ENCODE peak calls at places on chromosomes 12 and 14, in five cellular contexts. I is ovary, G is heart left ventricle, F is keratinocyte, J is hepatocyte. A is an unnamed sample.

GRCh38 chr12:38547586-38547985 is 231.0 kb downstream of the ALG10B start:
- DNase-seq in J (no peak), F (no peak), G (no peak), I (no peak), A (no peak)

GRCh38 chr14:56708704-56709103 is 101.6 kb downstream of the OTX2 start:
- DNase-seq in F (no peak), J (no peak), G (no peak), I (no peak), A (no peak)

GRCh38 chr14:20413785-20414117 is 450 bp upstream of the TEP1 start:
- DNase-seq in J (peak; percentile 43), G (no peak), I (no peak), F (no peak), A (no peak)

GRCh38 chr12:50201987-50202521 is 34.9 kb upstream of the CERS5 start:
- DNase-seq in F (peak; percentile 83), I (no peak), G (no peak), J (peak; percentile 62), A (no peak)

GRCh38 chr14:55914771-55915170 is 203.4 kb upstream of the PELI2 start:
- DNase-seq in J (no peak), I (no peak), F (no peak), G (no peak), A (no peak)

GRCh38 chr12:61490732-61491498 is 769.3 kb upstream of the USP15 start:
- DNase-seq in G (no peak), I (no peak), J (no peak), F (no peak), A (no peak)

GRCh38 chr12:93638095-93638494 is 39.1 kb upstream of the CRADD start:
- DNase-seq in I (no peak), G (no peak), J (no peak), F (no peak), A (no peak)

GRCh38 chr12:124461851-124462623 is 105.4 kb downstream of the NCOR2 start:
- DNase-seq in G (peak; percentile 65), J (no peak), F (peak; percentile 19), I (no peak), A (peak; percentile 42)

GRCh38 chr14:30528778-30529642 is 29.9 kb upstream of the G2E3 start:
- DNase-seq in F (no peak), I (no peak), J (no peak), G (no peak), A (no peak)

GRCh38 chr12:14771651-14772137 is 31.6 kb downstream of the WBP11 start:
- DNase-seq in J (no peak), I (no peak), G (no peak), F (no peak), A (no peak)

GRCh38 chr14:54366726-54367707 is 29.8 kb upstream of the CDKN3 start:
- DNase-seq in J (peak; percentile 80), G (no peak), I (peak; percentile 24), F (no peak), A (no peak)

GRCh38 chr14:100268591-100269207 is 29.8 kb downstream of the YY1 start:
- DNase-seq in J (no peak), I (no peak), F (no peak), G (no peak), A (no peak)

GRCh38 chr14:105863296-105864108 is 337.1 kb downstream of the TMEM121 start:
- DNase-seq in J (no peak), G (no peak), I (peak; percentile 3), F (no peak), A (no peak)

GRCh38 chr12:52207895-52208294 is 16.1 kb upstream of the KRT80 start:
- DNase-seq in I (peak; percentile 5), F (no peak), J (no peak), G (peak; percentile 81), A (peak; percentile 69)

GRCh38 chr14:92677087-92677668 is 71.2 kb downstream of the LGMN start:
- DNase-seq in F (no peak), I (no peak), G (peak; percentile 14), J (no peak), A (no peak)

GRCh38 chr14:74204481-74204880 is 34.8 kb upstream of the VSX2 start:
- DNase-seq in J (no peak), I (no peak), F (no peak), G (no peak), A (no peak)

GRCh38 chr12:22687677-22688076 is 62.7 kb downstream of the ETNK1 start:
- DNase-seq in I (no peak), J (no peak), F (no peak), G (no peak), A (no peak)

GRCh38 chr12:26614217-26614616 is 218.8 kb downstream of the ITPR2 start:
- DNase-seq in F (no peak), I (peak; percentile 23), J (peak; percentile 21), G (no peak), A (peak; percentile 20)

GRCh38 chr12:27436029-27436428 is 10.5 kb upstream of the SMCO2 start:
- DNase-seq in G (no peak), I (no peak), F (no peak), J (no peak), A (no peak)

GRCh38 chr12:110754101-110754793 is 11.6 kb upstream of the PPP1CC start:
- DNase-seq in J (no peak), I (no peak), F (no peak), G (no peak), A (peak; percentile 67)

GRCh38 chr14:22026527-22026926 is 352.9 kb upstream of the OR4E1 start:
- DNase-seq in I (no peak), G (no peak), F (no peak), J (no peak), A (no peak)

GRCh38 chr12:123270380-123271181 is 1.1 kb downstream of the CDK2AP1 start:
- DNase-seq in G (peak; percentile 72), I (peak; percentile 35), J (peak; percentile 39), F (no peak), A (peak; percentile 64)

GRCh38 chr12:124321040-124321481 is 26.2 kb downstream of the RFLNA start:
- DNase-seq in G (peak; percentile 84), I (peak; percentile 49), F (peak; percentile 13), J (peak; percentile 72), A (peak; percentile 89)

GRCh38 chr12:95231190-95231589 is 13.6 kb downstream of the VEZT start:
- DNase-seq in J (peak; percentile 28), G (no peak), I (no peak), F (no peak), A (no peak)

GRCh38 chr12:6996040-6996441 is 22.2 kb downstream of the LPCAT3 start:
- DNase-seq in J (peak; percentile 71), I (no peak), F (no peak), G (no peak), A (no peak)

GRCh38 chr12:85405781-85406522 is 125.9 kb downstream of the ALX1 start:
- DNase-seq in I (no peak), G (no peak), F (no peak), J (no peak), A (no peak)

GRCh38 chr12:12167847-12168246 is 97.1 kb downstream of the BCL2L14 start:
- DNase-seq in J (no peak), F (no peak), G (no peak), I (no peak), A (no peak)

GRCh38 chr12:124786065-124786964 is 77.3 kb downstream of the SCARB1 start:
- DNase-seq in G (peak; percentile 83), I (no peak), J (peak; percentile 80), F (no peak), A (peak; percentile 88)

GRCh38 chr12:123966596-123966995 is 6.0 kb downstream of the CCDC92 start:
- DNase-seq in F (no peak), G (no peak), I (no peak), J (no peak), A (no peak)

GRCh38 chr12:47805417-47805816 is 14.3 kb downstream of the HDAC7 start:
- DNase-seq in G (peak; percentile 31), J (no peak), F (no peak), I (no peak), A (peak; percentile 41)

GRCh38 chr12:92107621-92108131 is 38.0 kb downstream of the BTG1 start:
- DNase-seq in J (no peak), F (no peak), G (no peak), I (no peak), A (no peak)

GRCh38 chr12:105020241-105020962 is 34.3 kb downstream of the NOPCHAP1 start:
- DNase-seq in I (no peak), G (no peak), J (no peak), F (no peak), A (no peak)
- H3K27ac ChIP-seq in I (no peak overlapping the region), G (no peak overlapping the region), J (no peak overlapping the region), F (no peak overlapping the region), A (no peak overlapping the region)

GRCh38 chr14:69040343-69040742 is 61.2 kb upstream of the ACTN1 start:
- DNase-seq in I (no peak), G (no peak), F (no peak), J (no peak), A (no peak)
- H3K4me1 ChIP-seq in I (peaks cover 23% of the 10 kb centered on the region), G (peaks cover 53% of the 10 kb centered on the region), F (peaks cover 23% of the 10 kb centered on the region), J (peaks cover 36% of the 10 kb centered on the region), A (peaks cover 31% of the 10 kb centered on the region)

DNA sequence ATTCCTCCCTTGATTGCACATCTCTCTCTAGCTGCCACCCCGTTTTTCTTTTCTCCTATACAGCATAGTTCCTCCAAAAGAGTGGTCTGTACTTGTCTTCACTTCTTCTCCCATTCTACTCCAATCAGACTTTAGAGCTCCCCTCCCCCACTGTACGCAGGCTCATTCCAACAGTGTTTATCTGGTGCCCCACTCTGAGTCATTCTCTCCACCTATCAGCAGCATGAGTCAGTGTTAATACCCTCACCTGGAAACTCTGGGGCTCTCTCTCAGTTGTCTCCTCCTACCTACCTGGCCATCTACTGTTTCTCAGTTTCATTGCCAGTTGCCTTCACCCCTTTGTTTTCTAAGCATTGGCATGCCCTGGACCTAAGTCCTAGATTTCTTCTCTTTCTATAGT is 175.1 kb upstream of the ARHGAP5 start:
- DNase-seq in I (no peak), G (no peak), F (peak; percentile 54), J (peak; percentile 83), A (no peak)
- H3K4me3 ChIP-seq in I (no peak overlapping the region), G (no peak overlapping the region), F (no peak overlapping the region), J (no peak overlapping the region), A (no peak overlapping the region)

GRCh38 chr12:117060927-117061300 is 38.3 kb downstream of the TESC start:
- DNase-seq in J (no peak), F (no peak), I (no peak), G (no peak), A (peak; percentile 21)

GRCh38 chr12:117059156-117059555 is 40.1 kb downstream of the TESC start:
- DNase-seq in I (peak; percentile 41), F (no peak), J (no peak), G (no peak), A (peak; percentile 41)

GRCh38 chr12:117061555-117062079 is 37.6 kb downstream of the TESC start:
- DNase-seq in J (no peak), F (no peak), I (no peak), G (no peak), A (no peak)

GRCh38 chr12:117058442-117059072 is 40.7 kb downstream of the TESC start:
- DNase-seq in G (no peak), J (no peak), F (no peak), I (no peak), A (no peak)

DNA sequence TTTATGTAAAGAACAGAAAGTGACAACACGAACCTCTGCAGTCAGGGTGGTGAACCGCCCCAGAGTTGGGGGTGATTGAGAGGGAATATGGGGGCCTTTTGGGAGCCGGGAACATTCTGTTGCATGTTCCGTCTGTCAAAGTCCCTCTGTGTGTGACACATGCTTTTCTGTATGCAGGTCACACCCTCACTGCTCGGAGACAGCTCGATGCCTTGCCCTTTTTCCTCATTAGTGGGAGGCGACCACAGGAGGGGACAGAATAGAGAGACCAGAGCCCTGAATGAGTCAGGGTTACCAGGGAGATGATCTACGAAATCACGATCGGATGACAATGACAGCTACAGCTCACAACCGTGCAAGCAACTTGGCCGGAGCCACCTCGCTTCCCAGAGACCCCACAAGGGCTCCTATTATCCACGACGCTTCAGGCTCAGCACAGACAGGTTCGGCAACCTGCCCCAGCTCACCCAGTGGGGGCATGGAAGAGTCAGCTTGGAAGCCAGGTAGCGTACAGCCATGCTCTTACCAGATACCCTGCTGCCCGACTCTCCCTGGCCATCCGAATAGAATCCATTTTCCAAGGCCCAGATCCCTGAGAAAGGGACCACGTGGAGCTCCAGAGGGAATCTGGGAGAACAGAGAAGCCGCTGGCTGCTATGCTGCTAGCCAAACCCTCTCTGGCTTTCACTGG is 38.8 kb downstream of the TESC start:
- DNase-seq in I (no peak), J (peak; percentile 54), G (no peak), F (no peak), A (peak; percentile 37)
- H3K27ac ChIP-seq in I (no peak overlapping the region), J (no peak overlapping the region), G (peak overlapping the region; percentile 56), F (no peak overlapping the region), A (no peak overlapping the region)

A was measured in right cardiac atrium.